ENCODE peak calls at places on chromosome X, in four cellular contexts. M, A, D and U are unnamed samples. For H3K27me3 and H3K9me3, the result is how much of the 10 kb centered on the place peaks cover.

GRCh38 chrX:97294016-97294415 is 410.3 kb downstream of the RPA4 start:
- DNase-seq in M (peak), A (no peak), D (no peak), U (no peak)

GRCh38 chrX:123773258-123773978 is 40.6 kb upstream of the THOC2 start:
- DNase-seq in M (no peak), A (no peak), D (no peak), U (no peak)

GRCh38 chrX:18833071-18833731 is 125.8 kb downstream of the PPEF1 start:
- DNase-seq in M (no peak), A (peak), D (peak), U (no peak)

GRCh38 chrX:117610806-117611205 is 505.8 kb downstream of the KLHL13 start:
- DNase-seq in M (no peak), A (no peak), D (no peak), U (no peak)

GRCh38 chrX:43589735-43590515 is 66.2 kb upstream of the MAOA start:
- DNase-seq in M (peak), A (no peak), D (peak), U (no peak)

GRCh38 chrX:54452920-54453319 is 12.7 kb downstream of the TSR2 start:
- DNase-seq in M (peak), A (no peak), D (peak), U (no peak)

GRCh38 chrX:43703211-43703791 is 47.2 kb downstream of the MAOA start:
- DNase-seq in M (peak), A (no peak), D (peak), U (no peak)

GRCh38 chrX:3134316-3134715 is 93.0 kb downstream of the ARSF start:
- DNase-seq in M (no peak), A (no peak), D (no peak), U (no peak)

GRCh38 chrX:133081990-133082389 is 14.9 kb downstream of the USP26 start:
- DNase-seq in M (no peak), A (no peak), D (no peak), U (no peak)

GRCh38 chrX:23784487-23785301 is 1.7 kb downstream of the SAT1 start:
- DNase-seq in M (peak), A (no peak), D (peak), U (no peak)

GRCh38 chrX:149453030-149453429 is 52.1 kb downstream of the IDS start:
- DNase-seq in M (peak), A (no peak), D (peak), U (no peak)

GRCh38 chrX:71532078-71532752 is 689 bp upstream of the OGT start:
- DNase-seq in M (peak), A (no peak), D (peak), U (no peak)

GRCh38 chrX:126552313-126553022 is at the start of gene DCAF12L1:
- DNase-seq in M (no peak), A (peak), D (no peak), U (no peak)

GRCh38 chrX:130082244-130083106 is 27.8 kb downstream of the ELF4 start:
- DNase-seq in M (no peak), A (no peak), D (no peak), U (no peak)

GRCh38 chrX:25072247-25072646 is 56.5 kb upstream of the ARX start:
- DNase-seq in M (no peak), A (no peak), D (no peak), U (no peak)

GRCh38 chrX:118521435-118521834 is 25.8 kb downstream of the DOCK11 start:
- DNase-seq in M (no peak), A (no peak), D (peak), U (no peak)

GRCh38 chrX:126655061-126655460 is 102.4 kb upstream of the DCAF12L1 start:
- DNase-seq in M (peak), A (no peak), D (no peak), U (no peak)

GRCh38 chrX:84340981-84341380 is 153.0 kb upstream of the RPS6KA6 start:
- DNase-seq in M (no peak), A (no peak), D (no peak), U (no peak)

GRCh38 chrX:39017062-39017461 is 215.8 kb downstream of the MID1IP1 start:
- DNase-seq in M (no peak), A (no peak), D (no peak), U (no peak)

GRCh38 chrX:25015486-25016360 is at the start of gene ARX:
- DNase-seq in M (no peak), A (peak), D (peak), U (no peak)

GRCh38 chrX:17475820-17476219 is 100.8 kb downstream of the NHS start:
- DNase-seq in M (no peak), A (no peak), D (peak), U (no peak)
- H3K27me3 ChIP-seq in M (under half), A (under half), D (under half), U (under half)

GRCh38 chrX:115021121-115021520 is 3.7 kb upstream of the IL13RA2 start:
- DNase-seq in M (no peak), A (no peak), D (peak), U (no peak)

GRCh38 chrX:115018944-115019343 is 1.5 kb upstream of the IL13RA2 start:
- DNase-seq in M (peak), A (no peak), D (peak), U (no peak)

GRCh38 chrX:115018040-115018647 is 728 bp upstream of the IL13RA2 start:
- DNase-seq in M (no peak), A (no peak), D (peak), U (no peak)

GRCh38 chrX:115013705-115014104 is 3.7 kb downstream of the IL13RA2 start:
- DNase-seq in M (peak), A (no peak), D (peak), U (no peak)

GRCh38 chrX:115017455-115017854 is at the start of gene IL13RA2:
- DNase-seq in M (no peak), A (no peak), D (peak), U (no peak)
- H3K9me3 ChIP-seq in M (under half), A (under half), D (under half), U (under half)

DNA sequence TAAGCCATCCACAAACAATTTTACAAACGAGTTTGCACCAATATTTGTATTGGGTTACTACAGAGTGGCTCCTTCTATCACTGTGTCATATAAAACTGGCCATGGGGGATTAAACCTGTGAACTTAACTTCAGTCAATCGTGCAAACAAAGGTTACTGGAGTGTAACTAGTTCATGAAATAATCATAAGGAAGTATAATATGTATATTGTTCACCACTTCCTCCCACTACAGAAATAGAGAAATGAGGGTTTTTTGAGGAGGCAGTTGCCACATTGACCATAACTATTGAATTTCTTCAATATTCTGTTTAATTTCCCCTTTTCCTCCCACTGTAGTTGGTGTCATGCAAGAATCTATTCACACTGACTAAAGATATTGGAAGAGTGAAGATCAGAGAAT is at the start of gene GPR82:
- DNase-seq in M (no peak), A (no peak), D (no peak), U (no peak)
- H3K27me3 ChIP-seq in M (under half), A (under half), D (under half), U (under half)

GRCh38 chrX:114365045-114365834 is 218.6 kb upstream of the HTR2C start:
- DNase-seq in M (no peak), A (no peak), D (no peak), U (no peak)
- H3K9me3 ChIP-seq in M (under half), A (under half), D (under half), U (under half)